ENCODE peak calls at places on chromosomes 2 and 18, in seven cellular contexts. T, E, X, H, B, K and N are unnamed samples. For H3K36me3, the result is how much of the 10 kb centered on the place peaks cover.

GRCh38 chr2:12931211-12931844 is 214.6 kb downstream of the TRIB2 start:
- DNase-seq in T (peak), E (peak), X (peak), H (peak), B (no peak), K (no peak), N (no peak)

GRCh38 chr18:12333650-12334279 is 25.7 kb downstream of the TUBB6 start:
- DNase-seq in T (no peak), E (no peak), X (no peak), H (no peak), B (no peak), K (no peak), N (no peak)

GRCh38 chr2:219178377-219179175 is 501 bp downstream of the RETREG2 start:
- DNase-seq in T (peak), E (peak), X (peak), H (peak), B (peak), K (peak), N (peak)

GRCh38 chr2:96913398-96914202 is 43.7 kb upstream of the SEMA4C start:
- DNase-seq in T (no peak), E (no peak), X (peak), H (no peak), B (no peak), K (no peak), N (no peak)

GRCh38 chr18:49561377-49562193 is at the start of gene LIPG:
- DNase-seq in T (no peak), E (peak), X (peak), H (no peak), B (peak), K (peak), N (no peak)

GRCh38 chr2:157420771-157421323 is 23.0 kb downstream of the CYTIP start:
- DNase-seq in T (no peak), E (no peak), X (no peak), H (no peak), B (no peak), K (no peak), N (no peak)

GRCh38 chr2:96103906-96104861 is 12.2 kb downstream of the ADRA2B start:
- DNase-seq in T (no peak), E (no peak), X (no peak), H (peak), B (no peak), K (peak), N (peak)

GRCh38 chr2:47230418-47230817 is 75.3 kb upstream of the STPG4 start:
- DNase-seq in T (no peak), E (no peak), X (no peak), H (peak), B (no peak), K (peak), N (peak)

GRCh38 chr18:7945882-7946281 is 378.8 kb downstream of the PTPRM start:
- DNase-seq in T (no peak), E (no peak), X (peak), H (peak), B (peak), K (no peak), N (no peak)

GRCh38 chr2:227376911-227377396 is 2.2 kb downstream of the TM4SF20 start:
- DNase-seq in T (no peak), E (no peak), X (peak), H (no peak), B (no peak), K (no peak), N (no peak)

GRCh38 chr2:6888724-6889123 is 11.1 kb downstream of the RSAD2 start:
- DNase-seq in T (no peak), E (no peak), X (no peak), H (no peak), B (no peak), K (no peak), N (no peak)

GRCh38 chr18:63681449-63682381 is 20.0 kb upstream of the SERPINB3 start:
- DNase-seq in T (no peak), E (no peak), X (no peak), H (no peak), B (no peak), K (no peak), N (no peak)

GRCh38 chr2:236670235-236670620 is 100.6 kb downstream of the ACKR3 start:
- DNase-seq in T (no peak), E (no peak), X (no peak), H (no peak), B (no peak), K (no peak), N (no peak)

GRCh38 chr2:23513881-23514793 is 129.2 kb downstream of the KLHL29 start:
- DNase-seq in T (no peak), E (no peak), X (no peak), H (peak), B (no peak), K (no peak), N (no peak)

GRCh38 chr18:80247403-80247916 is at the start of gene PARD6G:
- DNase-seq in T (no peak), E (peak), X (peak), H (peak), B (peak), K (peak), N (peak)

GRCh38 chr2:238135601-238136150 is 2.8 kb upstream of the KLHL30 start:
- DNase-seq in T (no peak), E (no peak), X (no peak), H (no peak), B (no peak), K (no peak), N (no peak)

GRCh38 chr2:30934071-30934470 is 126.8 kb upstream of the CAPN13 start:
- DNase-seq in T (no peak), E (no peak), X (no peak), H (no peak), B (no peak), K (no peak), N (no peak)

GRCh38 chr18:55699233-55699765 is 111.3 kb upstream of the TCF4 start:
- DNase-seq in T (no peak), E (no peak), X (no peak), H (no peak), B (no peak), K (no peak), N (no peak)

GRCh38 chr2:133591164-133591563 is 22.9 kb upstream of the NCKAP5 start:
- DNase-seq in T (no peak), E (no peak), X (peak), H (no peak), B (no peak), K (no peak), N (peak)

GRCh38 chr2:45814528-45814927 is 163.1 kb downstream of the PRKCE start:
- DNase-seq in T (no peak), E (no peak), X (no peak), H (peak), B (no peak), K (no peak), N (no peak)

GRCh38 chr18:39635192-39635591 is 2069.6 kb upstream of the CELF4 start:
- DNase-seq in T (no peak), E (no peak), X (no peak), H (no peak), B (no peak), K (no peak), N (no peak)

GRCh38 chr2:68837164-68837860 is 33.9 kb downstream of the BMP10 start:
- DNase-seq in T (peak), E (peak), X (peak), H (peak), B (no peak), K (no peak), N (peak)

GRCh38 chr2:199469514-199470360 is 12.0 kb upstream of the SATB2 start:
- DNase-seq in T (no peak), E (no peak), X (no peak), H (no peak), B (no peak), K (no peak), N (no peak)

GRCh38 chr2:12856934-12857660 is 140.4 kb downstream of the TRIB2 start:
- DNase-seq in T (no peak), E (peak), X (peak), H (no peak), B (peak), K (no peak), N (no peak)

GRCh38 chr2:119423041-119423440 is 8.6 kb upstream of the TMEM37 start:
- DNase-seq in T (no peak), E (no peak), X (peak), H (no peak), B (no peak), K (no peak), N (no peak)

GRCh38 chr2:14994721-14995120 is 362.2 kb downstream of the LRATD1 start:
- DNase-seq in T (no peak), E (no peak), X (no peak), H (no peak), B (no peak), K (no peak), N (no peak)

GRCh38 chr2:173059941-173060575 is 15.6 kb upstream of the MAP3K20 start:
- DNase-seq in T (no peak), E (no peak), X (no peak), H (no peak), B (no peak), K (no peak), N (no peak)

GRCh38 chr2:173059292-173059691 is 16.4 kb upstream of the MAP3K20 start:
- DNase-seq in T (no peak), E (no peak), X (no peak), H (no peak), B (no peak), K (no peak), N (no peak)

GRCh38 chr2:173058673-173059072 is 17.0 kb upstream of the MAP3K20 start:
- DNase-seq in T (no peak), E (no peak), X (no peak), H (no peak), B (no peak), K (no peak), N (no peak)

GRCh38 chr2:173056705-173057368 is 18.8 kb upstream of the MAP3K20 start:
- DNase-seq in T (no peak), E (no peak), X (no peak), H (no peak), B (no peak), K (no peak), N (no peak)

GRCh38 chr2:173058097-173058496 is 17.5 kb upstream of the MAP3K20 start:
- DNase-seq in T (no peak), E (no peak), X (no peak), H (no peak), B (no peak), K (no peak), N (no peak)
- H3K36me3 ChIP-seq in T (under half), E (under half), X (under half), H (under half), B (under half), K (under half), N (under half)

GRCh38 chr18:54277899-54278298 is 8.6 kb downstream of the POLI start:
- DNase-seq in T (peak), E (no peak), X (no peak), H (no peak), B (no peak), K (no peak), N (no peak)
- H3K36me3 ChIP-seq in T (under half), E (under half), X (under half), H (under half), B (under half), K (under half), N (half or more)

DNA sequence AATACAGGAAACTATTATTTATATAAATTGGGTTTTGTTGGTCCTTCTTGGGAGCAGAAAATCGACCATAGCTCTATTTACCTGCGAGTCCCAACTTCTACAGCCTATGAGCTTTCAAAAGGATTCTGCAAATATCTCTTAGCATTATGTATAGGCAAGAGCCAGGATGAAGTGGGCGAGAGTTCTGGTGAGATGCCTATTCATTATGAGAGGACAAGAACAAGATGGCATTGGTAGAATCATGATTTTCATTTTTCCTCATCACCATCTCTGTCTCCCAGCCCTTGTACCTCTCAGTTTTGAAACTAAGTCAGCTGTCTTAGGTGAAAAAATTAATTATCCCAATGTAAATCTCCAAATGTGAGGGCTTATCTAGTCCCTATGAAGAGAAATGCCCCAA is 25.0 kb downstream of the WIPF1 start:
- DNase-seq in T (no peak), E (no peak), X (no peak), H (no peak), B (no peak), K (no peak), N (no peak)
- H3K36me3 ChIP-seq in T (half or more), E (under half), X (under half), H (under half), B (under half), K (under half), N (under half)

GRCh38 chr2:44120428-44120827 is 48.2 kb upstream of the PPM1B start:
- DNase-seq in T (no peak), E (peak), X (no peak), H (no peak), B (peak), K (no peak), N (no peak)
- H3K36me3 ChIP-seq in T (under half), E (under half), X (under half), H (under half), B (under half), K (under half), N (under half)

GRCh38 chr18:59340817-59341216 is 18.2 kb downstream of the LMAN1 start:
- DNase-seq in T (no peak), E (peak), X (no peak), H (no peak), B (no peak), K (no peak), N (no peak)

GRCh38 chr18:59344990-59345389 is 14.1 kb downstream of the LMAN1 start:
- DNase-seq in T (no peak), E (no peak), X (peak), H (no peak), B (no peak), K (no peak), N (no peak)

GRCh38 chr18:59343916-59344315 is 15.1 kb downstream of the LMAN1 start:
- DNase-seq in T (peak), E (no peak), X (no peak), H (no peak), B (no peak), K (no peak), N (no peak)

GRCh38 chr18:59345556-59345955 is 13.5 kb downstream of the LMAN1 start:
- DNase-seq in T (peak), E (no peak), X (no peak), H (no peak), B (no peak), K (no peak), N (no peak)

DNA sequence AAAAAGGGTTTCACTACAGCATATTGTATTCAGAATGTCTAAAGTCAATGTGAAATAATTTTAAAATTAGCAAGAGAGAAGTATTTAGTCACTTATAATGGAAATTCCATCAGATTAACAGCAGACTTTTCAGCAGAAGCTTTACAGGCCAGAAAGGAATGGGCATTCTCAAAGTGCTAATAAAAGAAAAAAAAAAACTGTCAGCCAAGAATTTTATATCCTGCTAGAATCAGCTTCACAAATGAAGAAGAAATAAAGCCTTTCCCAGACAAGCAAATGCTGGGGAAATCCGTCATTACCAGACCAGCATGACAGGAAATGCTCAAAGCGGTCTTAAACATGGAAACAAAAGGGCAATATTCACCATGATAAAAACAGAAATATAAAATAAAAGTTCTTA is 18.8 kb downstream of the LMAN1 start:
- DNase-seq in T (no peak), E (no peak), X (no peak), H (no peak), B (no peak), K (no peak), N (no peak)
- H3K36me3 ChIP-seq in T (half or more), E (under half), X (under half), H (under half), B (under half), K (under half), N (half or more)